ENCODE peak calls at places on chromosomes 11 and 22, in nine cellular contexts. S is cerebellar cortex, Y is NCI-H2081 treated with DMSO at 0.1 percent for 48 hours, N is psoas muscle, X is BJ, T is WTC11, Q is islet precursor cell, Z is NB4, U is AG20443. M is an unnamed sample.

GRCh38 chr22:25817092-25817943 is 75.3 kb downstream of the MYO18B start:
- DNase-seq in S (no peak), Y (no peak), N (no peak), X (no peak), T (no peak), Q (no peak), Z (no peak), U (no peak), M (no peak)

GRCh38 chr22:42693763-42694683 is 26.6 kb downstream of the A4GALT start:
- DNase-seq in S (no peak), Y (no peak), N (no peak), X (no peak), T (no peak), Q (no peak), Z (no peak), U (no peak), M (no peak)

GRCh38 chr11:35050596-35050995 is 88.4 kb upstream of the CD44 start:
- DNase-seq in S (no peak), Y (no peak), N (no peak), X (no peak), T (no peak), Q (no peak), Z (peak), U (no peak), M (peak)

GRCh38 chr11:133718831-133719230 is 126.5 kb downstream of the SPATA19 start:
- DNase-seq in S (no peak), Y (no peak), N (no peak), X (no peak), T (no peak), Q (peak), Z (no peak), U (no peak), M (no peak)

GRCh38 chr22:23175817-23176644 is 4.3 kb upstream of the BCR start:
- DNase-seq in S (no peak), Y (no peak), N (no peak), X (no peak), T (no peak), Q (no peak), Z (no peak), U (no peak), M (peak)

GRCh38 chr22:47333625-47334024 is 571.2 kb downstream of the TBC1D22A start:
- DNase-seq in S (no peak), Y (peak), N (no peak), X (no peak), T (no peak), Q (no peak), Z (peak), U (no peak), M (peak)

GRCh38 chr11:123586568-123586967 is 67.9 kb downstream of the SCN3B start:
- DNase-seq in S (no peak), Y (no peak), N (no peak), X (no peak), T (no peak), Q (peak), Z (no peak), U (no peak), M (no peak)

GRCh38 chr11:128725630-128726461 is 32.0 kb downstream of the FLI1 start:
- DNase-seq in S (no peak), Y (no peak), N (no peak), X (no peak), T (no peak), Q (no peak), Z (peak), U (peak), M (peak)

GRCh38 chr11:103433976-103434375 is 324.8 kb downstream of the DYNC2H1 start:
- DNase-seq in S (no peak), Y (no peak), N (no peak), X (no peak), T (no peak), Q (no peak), Z (no peak), U (no peak), M (no peak)

GRCh38 chr11:118908264-118908663 is 17.5 kb downstream of the BCL9L start:
- DNase-seq in S (no peak), Y (no peak), N (no peak), X (no peak), T (no peak), Q (no peak), Z (no peak), U (no peak), M (no peak)

GRCh38 chr11:112961751-112962747 is 829 bp downstream of the NCAM1 start:
- DNase-seq in S (peak), Y (no peak), N (peak), X (no peak), T (peak), Q (peak), Z (peak), U (peak), M (peak)

GRCh38 chr22:40976866-40977700 is 25.9 kb downstream of the RBX1 start:
- DNase-seq in S (no peak), Y (no peak), N (no peak), X (no peak), T (no peak), Q (no peak), Z (no peak), U (no peak), M (no peak)

GRCh38 chr11:84089072-84090057 is 803.2 kb upstream of the CCDC90B start:
- DNase-seq in S (peak), Y (peak), N (no peak), X (no peak), T (no peak), Q (no peak), Z (no peak), U (no peak), M (no peak)